ENCODE peak calls at places on chromosomes 11 and 22, in nine cellular contexts. Z is IMR-90, H is HFFc6, Y is tibial artery, P is sigmoid colon, M is WTC11, U is LNCaP clone FGC, A is foreskin fibroblast, K is lower lobe of right lung. R is an unnamed sample.

GRCh38 chr22:20080776-20081654 is 974 bp downstream of the DGCR8 start:
- DNase-seq in Y (peak; percentile 67), P (no peak), U (peak; percentile 32), M (no peak), H (peak; percentile 64), Z (peak; percentile 67), K (peak; percentile 51), A (peak; percentile 63), R (no peak)

GRCh38 chr11:75259711-75260110 is 19.1 kb downstream of the TPBGL start:
- DNase-seq in U (no peak), K (no peak), P (peak; percentile 55), Y (peak; percentile 27), H (no peak), M (no peak), A (no peak), Z (no peak), R (no peak)

GRCh38 chr22:37496651-37497599 is 10.7 kb upstream of the MFNG start:
- DNase-seq in K (no peak), U (no peak), Z (peak; percentile 93), P (no peak), M (peak; percentile 34), A (peak; percentile 83), Y (no peak), H (peak; percentile 93), R (peak; percentile 95)

GRCh38 chr11:16041207-16041606 is 315.1 kb downstream of the SOX6 start:
- DNase-seq in U (no peak), M (no peak), A (no peak), Y (no peak), Z (no peak), H (no peak), K (no peak), P (no peak), R (no peak)

GRCh38 chr11:128342511-128343133 is 244.7 kb downstream of the ETS1 start:
- DNase-seq in H (no peak), U (no peak), Z (peak; percentile 86), K (peak; percentile 72), P (peak; percentile 72), A (peak; percentile 83), Y (no peak), M (no peak), R (peak; percentile 42)

GRCh38 chr11:22244986-22245592 is 52.2 kb downstream of the ANO5 start:
- DNase-seq in U (peak; percentile 1), A (peak; percentile 1), H (no peak), P (no peak), M (peak; percentile 46), K (peak; percentile 44), Y (no peak), Z (peak; percentile 19), R (peak; percentile 9)

GRCh38 chr11:2558861-2559526 is 114.2 kb downstream of the KCNQ1 start:
- DNase-seq in Y (peak; percentile 39), M (peak; percentile 2), U (no peak), A (no peak), K (peak; percentile 34), P (peak; percentile 53), H (no peak), Z (no peak), R (no peak)

GRCh38 chr11:15035283-15035682 is 38.1 kb upstream of the CALCB start:
- DNase-seq in Z (no peak), M (peak; percentile 70), A (no peak), U (no peak), P (no peak), K (no peak), Y (no peak), H (no peak), R (no peak)

GRCh38 chr11:117273550-117274289 is 17.4 kb upstream of the BACE1-AS start:
- DNase-seq in M (no peak), A (peak; percentile 64), H (peak; percentile 66), K (no peak), Y (no peak), P (no peak), Z (peak; percentile 92), U (no peak), R (peak; percentile 22)

GRCh38 chr22:44067033-44067432 is 42.9 kb downstream of the PARVB start:
- DNase-seq in M (no peak), A (no peak), H (no peak), Z (no peak), P (no peak), Y (no peak), U (no peak), K (no peak), R (no peak)

GRCh38 chr22:44070029-44070428 is 45.9 kb downstream of the PARVB start:
- DNase-seq in M (no peak), H (no peak), K (no peak), Y (no peak), Z (no peak), A (no peak), U (no peak), P (no peak), R (no peak)

GRCh38 chr22:44067901-44068300 is 43.8 kb downstream of the PARVB start:
- DNase-seq in M (no peak), U (no peak), H (no peak), Y (no peak), Z (no peak), K (no peak), A (no peak), P (no peak), R (no peak)

GRCh38 chr22:44071760-44072159 is 47.7 kb downstream of the PARVB start:
- DNase-seq in M (no peak), H (no peak), A (no peak), P (no peak), U (no peak), Z (no peak), Y (no peak), K (no peak), R (no peak)

DNA sequence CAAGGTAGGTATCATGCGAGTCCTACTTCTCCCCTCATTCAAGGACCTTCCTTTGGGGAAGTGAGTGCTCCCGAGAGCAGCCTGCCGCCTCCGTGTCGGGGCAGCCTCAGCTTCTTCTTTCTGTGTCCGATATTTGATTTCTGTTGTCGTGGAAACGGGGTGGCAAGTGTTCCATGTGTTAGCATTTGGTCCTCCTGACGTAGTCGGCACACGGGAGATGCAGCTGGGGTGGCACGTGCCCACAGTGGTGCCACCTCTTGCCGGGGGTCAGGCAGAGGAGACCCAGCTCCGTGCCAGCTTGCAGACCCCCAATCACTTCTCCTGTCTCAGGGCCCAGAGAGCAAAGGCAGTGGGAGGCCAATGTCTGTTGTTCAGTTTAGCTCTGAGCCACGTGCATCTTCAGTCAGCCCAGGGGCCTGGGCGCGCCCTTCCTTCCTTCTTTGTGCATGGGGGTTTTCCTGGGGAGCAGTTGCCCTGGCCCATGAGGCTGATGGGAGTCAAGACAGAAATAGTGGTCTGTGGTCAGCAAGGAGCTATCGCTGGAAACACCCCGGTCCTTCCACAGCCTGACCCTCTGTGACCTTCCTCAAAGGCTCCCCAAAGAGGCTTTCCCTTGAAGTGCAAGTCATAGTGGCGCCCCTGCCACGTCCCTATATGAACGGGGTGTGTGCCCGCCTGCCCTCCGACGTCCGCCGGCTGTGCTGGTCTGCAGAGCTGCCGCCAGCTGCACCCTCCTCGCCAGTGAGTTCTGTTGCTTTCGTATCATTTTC is 44.5 kb downstream of the PARVB start:
- DNase-seq in Z (no peak), M (no peak), K (peak; percentile 75), A (no peak), P (no peak), H (no peak), Y (no peak), U (no peak), R (no peak)
- TF ChIP-seq CTCF in Z (no peak), M (no peak), K (no peak), A (no peak), P (no peak), H (no peak), Y (no peak), U (no peak), R (no peak)

GRCh38 chr22:23128269-23129108 is 13.3 kb downstream of the RSPH14 start:
- DNase-seq in U (no peak), A (peak; percentile 70), H (peak; percentile 71), P (peak; percentile 78), Z (peak; percentile 84), Y (peak; percentile 75), K (peak; percentile 66), M (peak; percentile 89), R (peak; percentile 62)

GRCh38 chr22:23127788-23128187 is 14.0 kb downstream of the RSPH14 start:
- DNase-seq in Y (no peak), U (no peak), H (no peak), K (no peak), P (no peak), A (no peak), M (no peak), Z (no peak), R (no peak)

GRCh38 chr22:23125512-23126103 is 16.2 kb downstream of the RSPH14 start:
- DNase-seq in P (no peak), H (no peak), Y (no peak), A (no peak), U (no peak), K (no peak), Z (no peak), M (no peak), R (no peak)

GRCh38 chr22:23126165-23127054 is 15.4 kb downstream of the RSPH14 start:
- DNase-seq in H (no peak), U (no peak), Z (no peak), M (no peak), A (no peak), Y (no peak), P (no peak), K (no peak), R (no peak)

GRCh38 chr22:23127055-23127756 is 14.6 kb downstream of the RSPH14 start:
- DNase-seq in Z (no peak), K (no peak), H (no peak), U (no peak), A (no peak), M (no peak), P (no peak), Y (no peak), R (no peak)
- TF ChIP-seq CTCF in Z (no peak), K (no peak), H (no peak), U (no peak), A (no peak), M (no peak), P (no peak), Y (no peak), R (no peak)

DNA sequence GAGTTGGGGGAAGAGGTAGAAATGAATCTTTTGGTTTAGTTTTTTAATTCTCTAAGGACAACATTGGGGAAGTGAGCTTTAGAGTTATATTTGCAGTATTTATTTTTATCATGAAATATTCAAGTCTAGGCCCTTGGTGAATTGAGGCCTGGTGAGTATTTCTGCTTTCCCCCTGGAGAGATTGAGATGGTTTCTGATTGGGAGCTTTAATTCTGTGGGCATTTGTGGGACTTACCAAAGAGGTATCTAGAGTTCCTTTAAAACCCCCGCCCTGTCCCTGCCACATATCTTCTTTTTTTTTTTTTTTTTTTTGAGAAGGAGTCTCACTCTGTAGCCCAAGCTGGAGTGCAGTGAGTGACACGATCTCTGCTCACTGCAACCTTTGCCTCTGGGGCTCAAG is 9.6 kb downstream of the ACO2 start:
- DNase-seq in P (no peak), H (no peak), Z (no peak), K (no peak), M (no peak), U (no peak), Y (no peak), A (no peak), R (no peak)
- TF ChIP-seq CTCF in P (no peak), H (no peak), Z (no peak), K (no peak), M (no peak), U (no peak), Y (no peak), A (no peak), R (no peak)

DNA sequence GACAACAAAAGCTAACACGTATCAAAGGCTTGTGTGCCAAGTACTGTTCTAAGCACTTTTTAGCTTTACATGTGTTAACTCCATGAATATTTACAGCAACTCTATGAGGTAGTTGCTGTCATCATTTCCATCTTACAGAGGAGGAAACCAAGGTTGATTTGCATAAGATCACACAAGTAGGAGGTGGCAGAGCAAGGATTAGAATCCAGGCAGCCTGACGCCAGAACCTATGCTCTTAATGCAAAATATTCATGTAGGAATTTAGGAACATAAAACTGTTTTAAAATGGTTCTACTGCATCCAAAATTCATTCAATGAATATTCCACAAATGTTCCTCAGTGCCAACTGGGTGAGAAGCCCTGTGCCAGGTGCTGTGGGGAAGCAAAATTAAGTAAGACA is 86.0 kb upstream of the ARHGAP20 start:
- DNase-seq in K (no peak), Z (no peak), H (no peak), A (no peak), P (no peak), U (no peak), Y (no peak), M (no peak), R (no peak)
- TF ChIP-seq CTCF in K (no peak), Z (no peak), H (no peak), A (no peak), P (no peak), U (no peak), Y (no peak), M (no peak), R (no peak)

R was measured in astrocyte of the cerebellum.